ENCODE peak calls at places on chromosomes 5 and 9, in eight cellular contexts. Z is fibroblast of the aortic adventitia, Q is adrenal gland, F is dorsolateral prefrontal cortex, K is bronchial epithelial cell, N is AG04449, B is HCT116, V is AG04450. P is an unnamed sample.

GRCh38 chr5:81750308-81751008 is 439 bp downstream of the SSBP2 start:
- DNase-seq in K (no peak), B (no peak), N (no peak), Q (no peak), V (no peak), Z (no peak), F (no peak), P (no peak)

GRCh38 chr9:7376838-7377237 is 422.7 kb downstream of the DMAC1 start:
- DNase-seq in V (peak), Q (no peak), N (no peak), K (no peak), F (no peak), B (no peak), Z (no peak), P (no peak)

GRCh38 chr9:114938687-114939575 is 8.5 kb upstream of the TNFSF8 start:
- DNase-seq in F (no peak), N (no peak), B (no peak), Q (no peak), K (no peak), Z (peak), V (no peak), P (no peak)

GRCh38 chr9:134732392-134733110 is 90.9 kb downstream of the COL5A1 start:
- DNase-seq in Z (peak), V (no peak), B (no peak), Q (no peak), K (no peak), N (no peak), F (no peak), P (no peak)

GRCh38 chr9:14961372-14962068 is 51.3 kb upstream of the FREM1 start:
- DNase-seq in B (no peak), V (no peak), N (no peak), Z (no peak), K (no peak), F (no peak), Q (no peak), P (peak)

GRCh38 chr9:97388721-97389238 is 23.1 kb upstream of the TDRD7 start:
- DNase-seq in Q (no peak), K (no peak), Z (no peak), V (no peak), F (no peak), B (no peak), N (no peak), P (no peak)

GRCh38 chr5:80487829-80488708 is at the start of gene FAM151B:
- DNase-seq in Q (peak), F (peak), K (peak), V (peak), Z (peak), B (peak), N (no peak), P (peak)

GRCh38 chr5:86737579-86737978 is 119.8 kb downstream of the COX7C start:
- DNase-seq in K (no peak), Q (no peak), F (no peak), N (no peak), V (no peak), Z (no peak), B (no peak), P (no peak)

GRCh38 chr9:129620669-129621295 is at the start of gene C9orf50:
- DNase-seq in V (no peak), F (no peak), Z (no peak), K (no peak), N (no peak), Q (no peak), B (no peak), P (no peak)

GRCh38 chr5:42360061-42360460 is 63.2 kb upstream of the GHR start:
- DNase-seq in K (peak), Z (peak), Q (peak), F (no peak), V (no peak), N (no peak), B (no peak), P (no peak)

GRCh38 chr9:107786561-107786960 is 297.0 kb upstream of the KLF4 start:
- DNase-seq in V (no peak), Q (no peak), Z (no peak), B (no peak), N (no peak), K (no peak), F (no peak), P (no peak)

GRCh38 chr5:137666109-137666850 is 69.6 kb downstream of the KLHL3 start:
- DNase-seq in N (no peak), Z (peak), B (no peak), Q (peak), F (no peak), V (no peak), K (peak), P (no peak)

GRCh38 chr9:109483771-109484442 is 14.2 kb downstream of the PTPN3 start:
- DNase-seq in Q (no peak), B (no peak), N (no peak), V (no peak), K (no peak), F (no peak), Z (no peak), P (no peak)

GRCh38 chr5:32462618-32463017 is 18.1 kb upstream of the ZFR start:
- DNase-seq in V (no peak), Q (no peak), F (no peak), N (no peak), Z (peak), B (no peak), K (peak), P (no peak)

GRCh38 chr9:92439921-92440750 is 15.9 kb upstream of the OMD start:
- DNase-seq in V (no peak), K (peak), B (no peak), N (peak), F (no peak), Z (peak), Q (no peak), P (no peak)

GRCh38 chr5:5751987-5752386 is 329.5 kb downstream of the ICE1 start:
- DNase-seq in V (no peak), B (no peak), Q (no peak), K (no peak), F (no peak), N (no peak), Z (no peak), P (no peak)

GRCh38 chr9:125549465-125550215 is 157.4 kb downstream of the MAPKAP1 start:
- DNase-seq in B (no peak), F (no peak), K (no peak), V (no peak), Q (peak), N (no peak), Z (peak), P (no peak)

GRCh38 chr5:103808464-103809106 is 246.0 kb upstream of the NUDT12 start:
- DNase-seq in N (no peak), B (peak), Z (peak), K (peak), Q (peak), V (peak), F (no peak), P (peak)

GRCh38 chr5:132759114-132760042 is 12.2 kb downstream of the CCNI2 start:
- DNase-seq in K (no peak), N (no peak), F (no peak), Z (no peak), V (no peak), Q (no peak), B (no peak), P (no peak)

GRCh38 chr9:113909421-113909820 is 33.3 kb downstream of the ZNF618 start:
- DNase-seq in Z (no peak), Q (no peak), N (no peak), V (no peak), B (no peak), F (no peak), K (no peak), P (no peak)

GRCh38 chr9:110752766-110753165 is 84.2 kb downstream of the MUSK start:
- DNase-seq in V (peak), Z (peak), K (peak), N (peak), F (no peak), Q (peak), B (peak), P (no peak)

GRCh38 chr5:130801963-130802362 is 363.1 kb downstream of the HINT1 start:
- DNase-seq in K (no peak), Q (no peak), V (no peak), B (no peak), Z (no peak), N (no peak), F (no peak), P (no peak)

GRCh38 chr5:7146886-7147285 is 249.1 kb upstream of the ADCY2 start:
- DNase-seq in Z (no peak), B (no peak), K (peak), N (no peak), F (no peak), Q (no peak), V (no peak), P (no peak)

GRCh38 chr9:136234597-136234996 is 11.0 kb downstream of the QSOX2 start:
- DNase-seq in V (no peak), F (no peak), Q (no peak), B (no peak), K (no peak), N (no peak), Z (no peak), P (no peak)

GRCh38 chr9:107504585-107505455 is 15.3 kb upstream of the KLF4 start:
- DNase-seq in N (peak), F (no peak), V (peak), B (no peak), K (peak), Q (peak), Z (peak), P (peak)

GRCh38 chr5:125005287-125005686 is 258.8 kb upstream of the ZNF608 start:
- DNase-seq in K (no peak), V (no peak), Z (no peak), B (no peak), Q (no peak), N (no peak), F (no peak), P (no peak)

GRCh38 chr9:121692606-121693505 is 41.4 kb downstream of the DAB2IP start:
- DNase-seq in B (peak), Z (peak), Q (peak), K (peak), V (no peak), N (no peak), F (no peak), P (no peak)

GRCh38 chr5:148070621-148071020 is 6.8 kb downstream of the SPINK5 start:
- DNase-seq in N (no peak), K (peak), F (no peak), Z (no peak), V (no peak), Q (no peak), B (no peak), P (no peak)

GRCh38 chr5:97629281-97629680 is 446.2 kb upstream of the RIOK2 start:
- DNase-seq in Q (peak), K (peak), Z (peak), B (peak), F (no peak), V (peak), N (peak), P (no peak)

GRCh38 chr5:43514816-43515677 is at the start of gene C5orf34:
- DNase-seq in Z (peak), N (peak), Q (peak), K (peak), B (peak), F (peak), V (peak), P (peak)

GRCh38 chr9:970310-971002 is 6.0 kb upstream of the DMRT3 start:
- DNase-seq in V (no peak), F (no peak), Z (no peak), B (no peak), Q (no peak), N (no peak), K (no peak), P (no peak)

GRCh38 chr9:134403682-134404301 is 77.5 kb downstream of the RXRA start:
- DNase-seq in V (peak), K (no peak), F (peak), B (no peak), N (peak), Z (peak), Q (peak), P (no peak)

GRCh38 chr9:110623462-110624025 is 44.0 kb upstream of the SVEP1 start:
- DNase-seq in K (peak), F (no peak), B (peak), V (no peak), Q (peak), N (no peak), Z (peak), P (peak)

GRCh38 chr5:140039561-140039960 is 3.5 kb downstream of the NRG2 start:
- DNase-seq in F (no peak), K (peak), Z (no peak), N (no peak), V (no peak), Q (peak), B (no peak), P (no peak)

GRCh38 chr5:140035881-140036280 is 7.2 kb downstream of the NRG2 start:
- DNase-seq in V (no peak), N (no peak), B (no peak), K (no peak), F (no peak), Q (no peak), Z (no peak), P (no peak)

GRCh38 chr5:140037012-140037411 is 6.1 kb downstream of the NRG2 start:
- DNase-seq in K (no peak), Z (no peak), V (no peak), F (no peak), Q (no peak), N (no peak), B (no peak), P (no peak)

GRCh38 chr5:140040358-140040757 is 2.7 kb downstream of the NRG2 start:
- DNase-seq in F (no peak), K (no peak), Z (no peak), N (no peak), B (no peak), V (no peak), Q (no peak), P (no peak)

GRCh38 chr5:140038373-140038957 is 4.6 kb downstream of the NRG2 start:
- DNase-seq in B (no peak), N (no peak), Q (no peak), F (no peak), V (peak), K (no peak), Z (peak), P (no peak)
- H3K4me3 ChIP-seq in B (no peak), N (peak), Q (no peak), F (peak), V (peak), K (peak), Z (peak), P (peak)

GRCh38 chr9:137349471-137350033 is 47.5 kb upstream of the NRARP start:
- DNase-seq in Z (no peak), V (no peak), N (no peak), B (no peak), K (no peak), Q (no peak), F (no peak), P (no peak)

GRCh38 chr9:137348781-137349470 is 46.9 kb upstream of the NRARP start:
- DNase-seq in Q (no peak), Z (no peak), F (no peak), K (no peak), N (no peak), V (no peak), B (no peak), P (no peak)

GRCh38 chr9:137352511-137353222 is 50.6 kb upstream of the NRARP start:
- DNase-seq in Q (no peak), N (no peak), V (no peak), F (no peak), B (no peak), K (no peak), Z (no peak), P (no peak)

GRCh38 chr9:137351781-137352501 is 49.9 kb upstream of the NRARP start:
- DNase-seq in K (no peak), N (no peak), Q (no peak), Z (no peak), V (no peak), F (no peak), B (no peak), P (no peak)

GRCh38 chr9:137350696-137351584 is 48.9 kb upstream of the NRARP start:
- DNase-seq in N (no peak), F (no peak), Q (no peak), B (no peak), V (no peak), Z (no peak), K (no peak), P (no peak)
- TF ChIP-seq CTCF in N (no peak), F (no peak), Q (no peak), B (no peak), V (no peak), Z (no peak), K (no peak), P (no peak)

GRCh38 chr9:2145746-2146145 is 130.6 kb downstream of the SMARCA2 start:
- DNase-seq in V (no peak), Q (no peak), Z (no peak), B (no peak), N (no peak), K (no peak), F (no peak), P (no peak)
- H3K4me3 ChIP-seq in V (no peak), Q (no peak), Z (no peak), B (no peak), N (no peak), K (no peak), F (no peak), P (no peak)

GRCh38 chr5:173299820-173300219 is 28.4 kb downstream of the STC2 start:
- DNase-seq in N (no peak), K (no peak), Q (no peak), B (no peak), V (no peak), F (no peak), Z (no peak), P (no peak)
- TF ChIP-seq CTCF in N (no peak), K (no peak), Q (no peak), B (no peak), V (no peak), F (no peak), Z (no peak), P (no peak)

DNA sequence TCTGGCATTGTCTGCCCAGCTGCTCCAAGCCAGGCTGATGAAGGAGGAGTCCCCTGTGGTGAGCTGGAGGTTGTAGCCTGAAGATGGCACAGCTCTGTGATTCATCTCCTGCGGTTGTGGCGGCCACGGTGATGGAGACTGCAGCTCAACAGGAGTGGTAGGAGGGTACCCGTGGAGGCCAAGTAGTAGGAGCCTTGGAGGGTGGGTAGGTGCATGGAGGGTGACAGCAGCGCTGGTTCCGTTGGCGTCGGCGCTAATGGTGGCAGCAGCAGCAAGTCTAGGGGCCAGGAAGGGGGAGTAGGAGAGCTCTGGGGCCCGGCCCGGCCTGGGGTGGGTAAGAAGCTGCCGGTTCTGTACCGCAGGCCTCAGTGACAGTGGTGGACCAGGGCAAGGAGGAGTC is 22.4 kb upstream of the TRIM52 start:
- DNase-seq in Z (no peak), K (no peak), F (no peak), V (no peak), B (no peak), N (no peak), Q (no peak), P (no peak)
- H3K4me3 ChIP-seq in Z (no peak), K (no peak), F (no peak), V (no peak), B (no peak), N (no peak), Q (no peak), P (no peak)

DNA sequence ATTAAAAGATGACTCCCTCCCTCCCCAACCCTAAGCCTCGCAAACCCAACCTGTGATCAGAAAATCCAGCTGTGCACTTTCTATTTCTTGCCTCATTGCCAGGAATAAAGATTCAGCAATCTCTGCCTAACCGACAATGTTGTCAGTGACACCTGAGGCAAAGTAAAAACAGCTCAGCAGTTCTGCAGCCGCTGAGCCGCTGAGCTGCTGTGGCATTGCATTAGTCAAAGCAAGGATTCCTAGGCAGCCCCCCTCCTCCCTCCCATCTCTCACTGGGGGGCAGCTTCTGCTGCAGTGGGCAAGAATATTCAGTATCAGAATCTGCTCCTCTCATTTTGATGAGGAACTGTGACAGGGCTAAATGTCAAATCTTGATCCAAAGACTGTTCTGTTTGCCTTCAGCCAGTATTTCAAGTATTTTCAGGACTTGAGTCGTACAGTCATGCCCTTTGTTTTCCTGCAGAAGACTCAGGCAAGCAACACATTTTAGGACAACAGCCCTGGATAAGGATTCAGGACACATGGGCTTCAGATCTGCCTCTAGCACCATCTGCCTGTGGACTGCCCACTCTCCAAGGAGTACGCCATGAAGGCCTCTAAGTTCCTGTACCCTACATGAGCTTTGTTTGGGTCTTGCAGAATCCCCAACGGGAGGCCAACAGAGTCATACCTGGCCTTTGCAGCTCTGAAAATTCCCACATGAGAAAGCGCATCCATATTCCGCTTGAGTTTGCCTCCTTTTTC is 41.1 kb upstream of the DAP start:
- DNase-seq in Q (no peak), K (no peak), F (no peak), B (no peak), N (no peak), V (no peak), Z (peak), P (no peak)
- TF ChIP-seq CTCF in Q (no peak), K (no peak), F (no peak), B (no peak), N (no peak), V (no peak), Z (peak), P (peak)

GRCh38 chr5:62647241-62647640 is 68.6 kb downstream of the LRRC70 start:
- DNase-seq in V (no peak), F (no peak), B (no peak), Z (no peak), K (no peak), Q (no peak), N (no peak), P (no peak)

GRCh38 chr5:62652225-62652624 is 73.6 kb downstream of the LRRC70 start:
- DNase-seq in Z (no peak), K (no peak), V (no peak), Q (no peak), N (no peak), B (no peak), F (no peak), P (no peak)

GRCh38 chr5:62650197-62650596 is 71.6 kb downstream of the LRRC70 start:
- DNase-seq in Z (no peak), V (no peak), K (no peak), Q (no peak), N (peak), B (no peak), F (no peak), P (no peak)

GRCh38 chr5:62649476-62650113 is 71.0 kb downstream of the LRRC70 start:
- DNase-seq in Q (no peak), V (no peak), F (no peak), B (no peak), N (no peak), Z (no peak), K (no peak), P (no peak)

DNA sequence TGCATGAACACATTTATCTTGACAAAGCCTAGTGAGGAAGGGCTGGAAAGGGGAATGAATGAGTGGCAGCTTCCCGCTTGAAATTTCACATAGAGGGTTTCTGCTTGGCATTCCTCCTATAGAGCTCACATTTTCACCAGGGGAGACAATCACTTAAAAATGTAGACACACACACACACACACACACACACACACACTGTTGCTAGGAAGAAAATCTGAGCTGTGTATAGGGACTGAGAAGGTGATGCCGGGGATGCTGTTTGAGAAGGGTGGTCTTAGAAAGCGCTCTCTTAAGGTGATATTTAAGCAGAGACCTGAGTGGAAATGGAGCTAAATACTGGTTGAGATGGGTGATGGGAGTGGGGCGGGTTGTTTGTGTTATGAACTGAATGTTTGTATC is 70.4 kb downstream of the LRRC70 start:
- DNase-seq in N (no peak), B (no peak), V (no peak), Q (no peak), Z (no peak), F (no peak), K (no peak), P (no peak)
- H3K4me3 ChIP-seq in N (no peak), B (no peak), V (no peak), Q (no peak), Z (no peak), F (no peak), K (no peak), P (no peak)

GRCh38 chr9:34701023-34701768 is 8.7 kb downstream of the CCL21 start:
- DNase-seq in Z (peak), N (no peak), Q (peak), F (peak), V (peak), K (peak), B (peak), P (no peak)
- TF ChIP-seq CTCF in Z (peak), N (peak), Q (peak), F (peak), V (peak), K (peak), B (peak), P (peak)

P was measured in epithelial cell of proximal tubule.